ENCODE peak calls at places on chromosomes 12 and 14, in four cellular contexts. W is GM20000; F is GM23338; B is CD8-positive, alpha-beta T cell. E is an unnamed sample.

GRCh38 chr14:78836777-78837176 is 666.6 kb downstream of the NRXN3 start:
- DNase-seq in W (peak; percentile 31), F (peak; percentile 89), B (no peak), E (peak; percentile 75)

GRCh38 chr14:53894456-53894855 is 62.2 kb downstream of the BMP4 start:
- DNase-seq in W (peak; percentile 51), F (no peak), B (no peak), E (peak; percentile 81)

GRCh38 chr12:50013361-50014147 is 11.7 kb downstream of the RACGAP1 start:
- DNase-seq in W (no peak), F (no peak), B (no peak), E (no peak)

GRCh38 chr12:113889076-113889475 is 77.0 kb downstream of the RBM19 start:
- DNase-seq in W (no peak), F (peak; percentile 6), B (no peak), E (no peak)

GRCh38 chr12:119850330-119850729 is 26.8 kb downstream of the CIT start:
- DNase-seq in W (no peak), F (no peak), B (no peak), E (no peak)

GRCh38 chr14:38623661-38624060 is 367.8 kb upstream of the CLEC14A start:
- DNase-seq in W (no peak), F (no peak), B (no peak), E (no peak)

GRCh38 chr12:92543359-92543758 is 159.4 kb upstream of the PLEKHG7 start:
- DNase-seq in W (no peak), F (no peak), B (no peak), E (peak; percentile 44)

GRCh38 chr14:75176142-75176820 is at the start of gene TMED10:
- DNase-seq in W (peak; percentile 86), F (peak; percentile 96), B (peak; percentile 93), E (peak; percentile 94)

GRCh38 chr12:108779998-108780688 is 48.8 kb upstream of the CORO1C start:
- DNase-seq in W (no peak), F (no peak), B (no peak), E (no peak)

GRCh38 chr12:92899388-92900001 is 29.6 kb downstream of the EEA1 start:
- DNase-seq in W (no peak), F (peak; percentile 34), B (no peak), E (no peak)

GRCh38 chr12:124334266-124334665 is 39.4 kb downstream of the RFLNA start:
- DNase-seq in W (no peak), F (no peak), B (no peak), E (no peak)

GRCh38 chr14:74620497-74620921 is 8.5 kb upstream of the LTBP2 start:
- DNase-seq in W (no peak), F (no peak), B (no peak), E (no peak)

GRCh38 chr14:44795725-44796124 is 166.0 kb downstream of the KLHL28 start:
- DNase-seq in W (no peak), F (peak; percentile 15), B (no peak), E (no peak)

GRCh38 chr12:118607831-118608230 is 231.5 kb downstream of the SUDS3 start:
- DNase-seq in W (no peak), F (no peak), B (no peak), E (no peak)

GRCh38 chr12:39490500-39491276 is 47.8 kb upstream of the KIF21A start:
- DNase-seq in W (no peak), F (no peak), B (no peak), E (no peak)

GRCh38 chr12:6958609-6959375 is 7.6 kb downstream of the PTPN6 start:
- DNase-seq in W (peak; percentile 78), F (no peak), B (peak; percentile 82), E (peak; percentile 94)

GRCh38 chr14:72013606-72014129 is 81.4 kb downstream of the RGS6 start:
- DNase-seq in W (no peak), F (no peak), B (no peak), E (no peak)

GRCh38 chr14:86038401-86038985 is 508.5 kb downstream of the FLRT2 start:
- DNase-seq in W (peak; percentile 56), F (peak; percentile 72), B (peak; percentile 57), E (peak; percentile 39)

GRCh38 chr14:86035882-86036281 is 505.9 kb downstream of the FLRT2 start:
- DNase-seq in W (peak; percentile 8), F (peak; percentile 75), B (no peak), E (peak; percentile 9)
- TF ChIP-seq CTCF in W (peak; percentile 32), F (peak; percentile 64), B (no peak), E (peak; percentile 48)

GRCh38 chr12:5912437-5913334 is 32.4 kb downstream of the ANO2 start:
- DNase-seq in W (no peak), F (peak; percentile 88), B (no peak), E (no peak)
- TF ChIP-seq CTCF in W (no peak), F (peak; percentile 96), B (no peak), E (peak; percentile 25)

GRCh38 chr12:32418903-32419519 is 19.7 kb downstream of the FGD4 start:
- DNase-seq in W (no peak), F (peak; percentile 54), B (no peak), E (no peak)

GRCh38 chr12:32418221-32418620 is 18.9 kb downstream of the FGD4 start:
- DNase-seq in W (no peak), F (no peak), B (no peak), E (no peak)

GRCh38 chr12:32423598-32423997 is 24.2 kb downstream of the FGD4 start:
- DNase-seq in W (no peak), F (no peak), B (no peak), E (no peak)

DNA sequence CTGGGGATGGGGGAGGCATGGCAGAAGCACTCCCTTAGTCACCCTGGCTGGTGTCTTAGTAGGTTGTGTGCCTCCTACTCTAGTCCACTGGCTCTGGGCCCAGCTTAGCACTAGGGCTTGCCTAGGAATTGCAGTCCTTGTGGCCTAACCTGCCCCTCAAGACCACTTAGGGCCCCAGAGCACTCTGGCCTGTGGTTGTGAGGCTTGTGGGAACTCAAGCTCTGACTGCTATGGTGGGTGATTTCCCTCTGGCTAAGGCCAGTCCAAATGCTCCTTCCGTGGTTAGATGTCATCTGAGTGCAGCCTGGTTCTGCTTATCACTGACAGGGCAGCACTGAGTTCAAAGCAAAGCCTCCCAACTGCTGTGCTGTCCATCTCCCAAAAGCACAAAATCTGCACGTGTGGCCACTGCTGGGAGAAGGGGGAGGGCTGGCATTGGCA is 20.2 kb downstream of the FGD4 start:
- DNase-seq in W (no peak), F (no peak), B (no peak), E (peak; percentile 20)
- TF ChIP-seq CTCF in W (no peak), F (no peak), B (no peak), E (no peak)

GRCh38 chr12:17528394-17528793 is 561.6 kb downstream of the RERGL start:
- DNase-seq in W (no peak), F (peak; percentile 51), B (no peak), E (no peak)
- TF ChIP-seq CTCF in W (no peak), F (peak; percentile 25), B (no peak), E (no peak)

DNA sequence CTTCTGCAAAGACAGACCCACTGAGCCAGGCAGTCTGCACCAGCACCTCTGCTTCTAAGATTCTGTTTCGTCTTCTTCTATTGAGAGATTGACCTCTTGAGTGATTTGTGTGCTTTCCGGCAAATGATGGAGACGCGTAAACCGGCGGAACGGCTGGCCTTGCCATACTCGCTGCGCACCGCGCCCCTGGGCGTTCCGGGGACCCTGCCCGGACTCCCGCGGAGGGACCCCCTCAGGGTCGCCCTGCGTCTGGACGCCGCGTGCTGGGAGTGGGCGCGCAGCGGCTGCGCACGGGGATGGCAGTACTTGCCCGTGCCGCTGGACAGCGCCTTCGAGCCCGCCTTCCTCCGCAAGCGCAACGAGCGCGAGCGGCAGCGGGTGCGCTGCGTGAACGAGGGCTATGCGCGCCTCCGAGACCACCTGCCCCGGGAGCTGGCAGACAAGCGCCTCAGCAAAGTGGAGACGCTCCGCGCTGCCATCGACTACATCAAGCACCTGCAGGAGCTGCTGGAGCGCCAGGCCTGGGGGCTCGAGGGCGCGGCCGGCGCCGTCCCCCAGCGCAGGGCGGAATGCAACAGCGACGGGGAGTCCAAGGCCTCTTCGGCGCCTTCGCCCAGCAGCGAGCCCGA is 703 bp downstream of the ASCL4 start:
- DNase-seq in W (no peak), F (peak; percentile 88), B (no peak), E (no peak)
- TF ChIP-seq CTCF in W (no peak), F (no peak), B (no peak), E (no peak)

DNA sequence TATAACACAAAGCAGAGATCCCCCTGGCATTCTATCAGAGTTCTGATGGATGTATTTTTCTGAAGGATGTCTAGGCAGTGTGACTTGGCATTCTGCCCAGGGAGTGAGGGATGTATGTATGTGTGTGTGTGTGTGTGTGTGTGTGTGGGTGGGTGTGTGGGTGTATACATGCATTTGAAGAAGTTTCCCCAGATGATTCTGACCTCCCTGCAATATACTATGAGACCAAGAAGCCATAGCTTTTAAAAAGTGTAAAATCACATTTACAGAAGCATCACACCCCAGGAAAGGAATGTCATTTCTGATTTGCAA is 59.7 kb upstream of the NAP1L1 start:
- DNase-seq in W (no peak), F (no peak), B (no peak), E (peak; percentile 52)
- TF ChIP-seq CTCF in W (no peak), F (no peak), B (no peak), E (no peak)

GRCh38 chr12:44521702-44522101 is 354.4 kb downstream of the NELL2 start:
- DNase-seq in W (no peak), F (no peak), B (no peak), E (no peak)

GRCh38 chr12:44523828-44524227 is 352.3 kb downstream of the NELL2 start:
- DNase-seq in W (no peak), F (peak; percentile 40), B (no peak), E (no peak)

GRCh38 chr12:44525806-44526654 is 350.1 kb downstream of the NELL2 start:
- DNase-seq in W (no peak), F (peak; percentile 55), B (no peak), E (no peak)

GRCh38 chr12:44531349-44531905 is 344.7 kb downstream of the NELL2 start:
- DNase-seq in W (no peak), F (peak; percentile 24), B (no peak), E (no peak)

DNA sequence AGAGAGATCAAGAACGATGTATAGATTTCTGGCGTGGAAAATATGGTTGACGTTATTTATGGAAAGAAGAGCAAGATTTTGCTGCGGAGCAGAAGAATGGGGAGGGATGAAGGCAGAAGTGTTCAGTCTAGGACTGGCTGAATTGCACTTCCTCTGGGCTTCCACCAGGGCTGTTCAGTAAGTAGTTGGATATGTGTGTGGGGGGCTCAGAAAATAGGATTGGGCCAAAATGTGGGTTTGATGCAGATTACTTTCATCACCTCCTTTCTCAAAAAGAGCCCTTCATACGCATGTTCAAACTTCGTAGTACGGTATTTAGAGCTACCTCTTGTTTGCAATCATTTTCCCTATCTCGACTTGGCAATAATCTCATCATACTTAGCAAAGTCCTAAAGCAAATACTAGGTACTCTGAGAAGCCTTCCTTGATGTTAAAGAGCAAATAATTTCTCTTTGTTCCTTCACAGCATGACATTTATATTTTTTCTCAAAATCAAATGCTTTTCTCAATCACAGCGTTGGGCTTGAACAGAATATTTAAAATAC is 349.4 kb downstream of the NELL2 start:
- DNase-seq in W (no peak), F (peak; percentile 19), B (no peak), E (no peak)
- TF ChIP-seq CTCF in W (no peak), F (peak; percentile 46), B (no peak), E (no peak)

DNA sequence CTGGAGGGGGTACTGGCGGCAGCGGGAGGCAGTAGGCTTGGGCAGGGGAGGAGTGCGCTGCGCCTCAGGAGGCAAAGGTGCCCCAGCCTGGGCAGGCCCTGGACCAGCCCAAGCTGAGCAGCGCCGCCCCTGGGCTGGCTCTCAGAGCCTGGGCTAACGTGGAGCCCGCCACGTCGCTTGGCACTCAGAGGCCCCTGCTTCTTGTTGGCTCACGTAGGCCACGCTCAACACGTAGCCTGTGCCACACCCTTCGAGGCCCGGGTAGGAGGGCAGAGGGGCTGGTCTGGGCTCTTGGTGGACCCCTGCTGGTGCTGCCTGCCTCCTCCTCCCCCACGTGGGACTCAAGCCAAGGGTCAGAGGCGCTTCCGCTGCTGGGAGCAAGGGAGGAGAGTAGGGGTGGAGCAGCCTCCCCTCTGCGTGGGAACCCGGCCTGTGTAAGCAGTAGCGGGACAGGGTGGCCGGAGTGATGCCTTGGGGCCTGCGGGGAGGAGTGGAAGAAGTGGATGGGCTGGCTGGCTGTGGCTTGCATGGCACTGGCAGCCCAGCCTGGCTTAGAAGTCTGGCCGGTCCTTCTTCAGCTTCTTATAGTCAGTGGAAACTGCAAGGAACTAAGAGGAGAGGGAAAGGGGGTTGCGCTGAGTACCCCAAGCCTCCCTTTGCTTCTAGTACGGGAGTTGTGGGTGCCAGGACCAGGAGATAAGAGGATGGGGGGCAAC is 5.7 kb downstream of the SHMT2 start:
- DNase-seq in W (no peak), F (peak; percentile 78), B (no peak), E (no peak)
- TF ChIP-seq CTCF in W (no peak), F (no peak), B (no peak), E (no peak)